ENCODE peak calls at places on chromosomes 6 and 20, in four cellular contexts. Y is CD4-positive, alpha-beta memory T cell; F is heart right ventricle; K is cardiac muscle cell. V is an unnamed sample.

GRCh38 chr6:108947114-108947854 is 99.1 kb downstream of the ARMC2 start:
- DNase-seq in F (peak; percentile 60), K (no peak), Y (no peak), V (no peak)

GRCh38 chr6:169921853-169922779 is 170.7 kb downstream of the ERMARD start:
- DNase-seq in K (no peak), Y (no peak), F (no peak), V (no peak)

GRCh38 chr6:150229775-150230561 is 87.1 kb downstream of the PPP1R14C start:
- DNase-seq in Y (no peak), F (no peak), K (no peak), V (no peak)

GRCh38 chr6:26250806-26251075 is 114.3 kb upstream of the BTN3A2 start:
- DNase-seq in K (peak; percentile 66), F (peak; percentile 18), Y (peak; percentile 66), V (peak; percentile 58)

GRCh38 chr20:48563191-48563884 is 264.5 kb downstream of the PREX1 start:
- DNase-seq in F (no peak), Y (no peak), K (no peak), V (no peak)

GRCh38 chr6:132813173-132813856 is 1.1 kb upstream of the RPS12 start:
- DNase-seq in F (peak; percentile 32), Y (peak; percentile 64), K (peak; percentile 41), V (peak; percentile 64)

GRCh38 chr6:161018165-161018564 is 26.6 kb downstream of the MAP3K4 start:
- DNase-seq in K (no peak), Y (no peak), F (no peak), V (no peak)

GRCh38 chr6:2732503-2733089 is 18.1 kb downstream of the MYLK4 start:
- DNase-seq in F (no peak), K (no peak), Y (no peak), V (no peak)

GRCh38 chr6:152277826-152278247 is 359.3 kb downstream of the SYNE1 start:
- DNase-seq in Y (no peak), K (peak; percentile 77), F (peak; percentile 17), V (no peak)

GRCh38 chr6:56841372-56841749 is 113.5 kb upstream of the BEND6 start:
- DNase-seq in F (no peak), Y (no peak), K (no peak), V (no peak)

GRCh38 chr6:8088886-8089285 is 13.5 kb downstream of the EEF1E1 start:
- DNase-seq in K (no peak), F (no peak), Y (no peak), V (no peak)
- H3K36me3 ChIP-seq in K (peaks cover 16% of the 10 kb centered on the region), F (no peaks in the 10 kb centered on the region), Y (peaks cover 15% of the 10 kb centered on the region), V (peaks cover 53% of the 10 kb centered on the region)

DNA sequence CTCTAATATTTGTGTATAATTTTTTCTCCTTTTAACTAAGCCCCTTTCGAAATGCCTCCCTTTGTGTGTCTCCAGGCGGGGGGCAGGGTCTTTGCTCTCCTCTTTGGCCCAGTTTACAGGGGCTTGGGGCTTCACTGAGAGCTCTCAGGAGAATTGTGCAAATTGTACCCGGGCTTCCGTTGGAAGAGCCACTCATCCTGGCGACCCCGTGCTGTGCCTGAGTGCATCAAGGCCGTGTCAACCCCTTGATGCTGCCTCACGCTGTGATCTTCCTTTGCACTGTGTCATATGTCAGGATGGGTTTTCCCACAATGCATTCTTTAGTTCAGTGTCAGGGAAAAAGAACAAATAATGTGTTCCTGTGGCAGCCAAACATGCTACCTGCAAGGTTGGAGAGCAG is 118.0 kb upstream of the POU3F2 start:
- DNase-seq in F (no peak), Y (no peak), K (peak; percentile 9), V (no peak)
- H3K27ac ChIP-seq in F (no peak overlapping the region), Y (no peak overlapping the region), K (no peak overlapping the region), V (no peak overlapping the region)

GRCh38 chr20:36770680-36771079 is 2.9 kb downstream of the DSN1 start:
- DNase-seq in F (no peak), K (no peak), Y (no peak), V (no peak)

GRCh38 chr20:36775826-36776225 is 2.3 kb upstream of the DSN1 start:
- DNase-seq in F (no peak), K (no peak), Y (no peak), V (no peak)

GRCh38 chr20:36775196-36775595 is 1.6 kb upstream of the DSN1 start:
- DNase-seq in F (no peak), Y (no peak), K (no peak), V (no peak)

GRCh38 chr20:36773548-36774242 is at the start of gene DSN1:
- DNase-seq in F (peak; percentile 98), Y (peak; percentile 98), K (peak; percentile 98), V (peak; percentile 100)

DNA sequence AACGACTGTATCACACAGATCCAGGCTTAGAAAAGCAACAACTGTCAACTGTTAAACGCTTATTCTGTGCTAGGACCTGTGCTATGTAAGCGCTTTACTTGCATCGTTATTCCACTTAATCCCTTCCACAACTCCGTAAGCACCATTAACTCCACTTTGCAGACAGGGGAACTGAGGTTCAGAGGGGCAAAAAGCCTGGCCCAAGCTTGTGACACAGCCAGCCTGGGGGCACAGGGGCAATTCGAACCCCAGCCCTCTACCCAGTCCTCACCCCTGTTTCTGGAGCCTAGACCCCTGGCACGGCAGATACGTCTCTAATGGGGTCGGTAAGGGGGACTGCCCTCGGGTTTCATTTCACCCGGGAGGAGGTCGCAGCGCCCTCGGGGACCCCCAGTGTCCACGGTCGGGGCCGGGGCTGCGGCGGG is 428 bp downstream of the DSN1 start:
- DNase-seq in F (no peak), Y (no peak), K (no peak), V (no peak)
- H3K4me1 ChIP-seq in F (peaks cover 35% of the 10 kb centered on the region), Y (peaks cover 13% of the 10 kb centered on the region), K (no peaks in the 10 kb centered on the region), V (peaks cover 8% of the 10 kb centered on the region)

GRCh38 chr6:162230147-162230752 is 497.3 kb downstream of the PRKN start:
- DNase-seq in Y (no peak), F (peak; percentile 20), K (peak; percentile 19), V (no peak)

GRCh38 chr6:162237331-162237730 is 490.2 kb downstream of the PRKN start:
- DNase-seq in F (no peak), Y (no peak), K (peak; percentile 55), V (no peak)

GRCh38 chr6:162239330-162239729 is 488.2 kb downstream of the PRKN start:
- DNase-seq in K (no peak), Y (no peak), F (no peak), V (no peak)

GRCh38 chr6:162238675-162239074 is 488.9 kb downstream of the PRKN start:
- DNase-seq in K (no peak), Y (no peak), F (no peak), V (no peak)

DNA sequence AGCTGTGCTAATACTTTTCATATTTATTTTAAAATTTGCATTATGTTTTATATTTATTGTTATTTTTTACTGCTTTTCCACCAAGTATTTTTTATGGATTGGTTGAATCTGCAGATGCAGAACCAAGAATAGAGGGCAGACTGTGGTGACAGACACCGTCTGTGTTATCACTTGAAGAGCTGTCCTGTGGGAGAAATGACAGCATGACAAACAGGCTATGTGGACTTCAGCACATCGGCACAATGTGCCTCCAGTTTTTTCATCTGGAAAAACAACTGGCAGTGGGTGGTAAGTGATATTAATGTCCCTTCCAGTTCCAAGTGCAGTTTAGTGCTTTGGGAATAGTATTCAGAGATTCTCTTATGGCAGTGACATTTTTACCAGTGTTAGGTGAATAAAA is 492.9 kb downstream of the PRKN start:
- DNase-seq in F (no peak), Y (no peak), K (peak; percentile 52), V (no peak)
- H3K36me3 ChIP-seq in F (no peaks in the 10 kb centered on the region), Y (no peaks in the 10 kb centered on the region), K (no peaks in the 10 kb centered on the region), V (no peaks in the 10 kb centered on the region)

DNA sequence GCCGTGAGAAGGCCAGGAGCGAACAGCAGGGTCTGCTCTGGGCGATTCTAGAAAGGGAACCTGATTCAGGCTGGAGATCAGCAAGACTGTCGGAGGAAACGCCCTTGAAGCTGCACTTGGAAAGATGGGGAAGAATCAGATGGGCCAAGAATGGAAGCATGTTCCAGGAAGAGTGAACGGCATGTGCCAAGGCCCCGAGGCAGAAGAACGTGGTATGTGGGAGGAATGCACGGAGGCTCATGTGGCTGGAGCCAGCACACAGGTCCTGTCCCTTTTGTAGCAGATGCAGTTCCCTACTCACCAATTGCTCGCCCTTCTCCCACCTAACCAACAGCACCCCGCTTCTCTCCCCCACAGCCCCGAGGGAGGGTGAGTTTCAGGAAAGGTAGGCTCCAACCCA is 180.6 kb downstream of the TFAP2C start:
- DNase-seq in F (no peak), K (no peak), Y (no peak), V (no peak)
- H3K27ac ChIP-seq in F (no peak overlapping the region), K (no peak overlapping the region), Y (no peak overlapping the region), V (no peak overlapping the region)

GRCh38 chr20:5703542-5704215 is 46.5 kb upstream of the SHLD1 start:
- DNase-seq in K (no peak), Y (no peak), F (peak; percentile 30), V (no peak)

GRCh38 chr20:5705827-5706226 is 44.4 kb upstream of the SHLD1 start:
- DNase-seq in F (no peak), Y (no peak), K (no peak), V (no peak)

GRCh38 chr20:5710551-5710950 is 39.6 kb upstream of the SHLD1 start:
- DNase-seq in F (no peak), K (no peak), Y (no peak), V (no peak)

GRCh38 chr20:5706797-5707196 is 43.4 kb upstream of the SHLD1 start:
- DNase-seq in Y (no peak), F (no peak), K (no peak), V (no peak)
- H3K4me1 ChIP-seq in Y (no peaks in the 10 kb centered on the region), F (peaks cover 22% of the 10 kb centered on the region), K (no peaks in the 10 kb centered on the region), V (no peaks in the 10 kb centered on the region)

GRCh38 chr6:36226648-36227047 is 30.1 kb downstream of the BRPF3 start:
- DNase-seq in K (no peak), Y (no peak), F (no peak), V (no peak)
- H3K36me3 ChIP-seq in K (peaks cover 55% of the 10 kb centered on the region), Y (peaks cover 65% of the 10 kb centered on the region), F (peaks cover 13% of the 10 kb centered on the region), V (peaks cover 5% of the 10 kb centered on the region)